ENCODE peak calls at places on chromosome 14, in nine cellular contexts. M is A549, L is IMR-90, K is heart left ventricle, T is GM12892, R is Peyer's patch, B is transverse colon, J is stomach, U is NB4. W is an unnamed sample.
A peak's percentile ranks its signal among the peaks of the same experiment; 100 is the strongest.

GRCh38 chr14:93120522-93120921 is 4.8 kb upstream of the ITPK1 start:
- DNase-seq in M (no peak), L (no peak), K (no peak), T (no peak), R (no peak), B (no peak), J (no peak), U (peak; percentile 76), W (no peak)

GRCh38 chr14:24806061-24806678 is 172.2 kb upstream of the GZMB start:
- DNase-seq in M (peak; percentile 17), L (peak; percentile 45), K (peak; percentile 62), T (peak; percentile 19), R (peak; percentile 77), B (peak; percentile 89), J (peak; percentile 85), U (peak; percentile 51), W (peak; percentile 81)

GRCh38 chr14:40987481-40987880 is 619.2 kb upstream of the LRFN5 start:
- DNase-seq in M (no peak), L (no peak), K (no peak), T (no peak), R (no peak), B (no peak), J (no peak), U (no peak), W (no peak)

GRCh38 chr14:61438860-61439765 is 117.7 kb downstream of the PRKCH start:
- DNase-seq in M (peak; percentile 74), L (peak; percentile 57), K (no peak), T (no peak), R (no peak), B (peak; percentile 36), J (peak; percentile 61), U (peak; percentile 66), W (peak; percentile 67)

GRCh38 chr14:72582582-72582981 is 311.3 kb downstream of the DPF3 start:
- DNase-seq in M (no peak), L (no peak), K (no peak), T (no peak), R (no peak), B (no peak), J (no peak), U (no peak), W (no peak)

GRCh38 chr14:83172363-83172762 is 1638.7 kb upstream of the SEL1L start:
- DNase-seq in M (no peak), L (peak; percentile 89), K (no peak), T (no peak), R (no peak), B (no peak), J (no peak), U (no peak), W (no peak)

GRCh38 chr14:60951781-60952435 is 29.0 kb downstream of the TRMT5 start:
- DNase-seq in M (no peak), L (no peak), K (no peak), T (no peak), R (no peak), B (no peak), J (no peak), U (no peak), W (no peak)

GRCh38 chr14:77615231-77616132 is 955 bp downstream of the SPTLC2 start:
- DNase-seq in M (no peak), L (peak; percentile 56), K (no peak), T (no peak), R (no peak), B (peak; percentile 26), J (no peak), U (peak; percentile 53), W (no peak)

GRCh38 chr14:85190251-85190650 is 339.7 kb upstream of the FLRT2 start:
- DNase-seq in M (no peak), L (no peak), K (no peak), T (no peak), R (no peak), B (no peak), J (no peak), U (no peak), W (no peak)

GRCh38 chr14:93592786-93593185 is 162.0 kb downstream of the UNC79 start:
- DNase-seq in M (no peak), L (no peak), K (no peak), T (no peak), R (no peak), B (no peak), J (no peak), U (no peak), W (no peak)

GRCh38 chr14:76770521-76771431 is 9.5 kb downstream of the VASH1 start:
- DNase-seq in M (no peak), L (no peak), K (no peak), T (no peak), R (no peak), B (no peak), J (no peak), U (no peak), W (no peak)

GRCh38 chr14:56813143-56813551 is 2.9 kb upstream of the OTX2 start:
- DNase-seq in M (no peak), L (no peak), K (no peak), T (no peak), R (no peak), B (no peak), J (no peak), U (no peak), W (no peak)
- TF ChIP-seq POLR2A in M (no peak), L (no peak), K (no peak), T (no peak), R (no peak), B (no peak), J (no peak), U (no peak), W (no peak)

GRCh38 chr14:31207287-31207745 is 277 bp downstream of the HECTD1 start:
- DNase-seq in M (no peak), L (no peak), K (no peak), T (no peak), R (no peak), B (no peak), J (no peak), U (no peak), W (no peak)
- TF ChIP-seq POLR2A in M (no peak), L (peak; percentile 56), K (no peak), T (no peak), R (no peak), B (no peak), J (no peak), U (no peak), W (no peak)

GRCh38 chr14:103121846-103122577 is 1.2 kb upstream of the TNFAIP2 start:
- DNase-seq in M (peak; percentile 83), L (peak; percentile 53), K (peak; percentile 87), T (no peak), R (peak; percentile 78), B (peak; percentile 77), J (peak; percentile 81), U (peak; percentile 94), W (peak; percentile 84)
- TF ChIP-seq POLR2A in M (peak; percentile 26), L (no peak), K (no peak), T (no peak), R (no peak), B (no peak), J (no peak), U (no peak), W (no peak)

GRCh38 chr14:65411656-65412188 is 808 bp upstream of the FUT8 start:
- DNase-seq in M (peak; percentile 87), L (peak; percentile 91), K (peak; percentile 95), T (peak; percentile 50), R (peak; percentile 96), B (peak; percentile 93), J (peak; percentile 94), U (peak; percentile 89), W (peak; percentile 95)
- TF ChIP-seq POLR2A in M (peak; percentile 86), L (no peak), K (no peak), T (peak; percentile 19), R (peak; percentile 85), B (peak; percentile 69), J (no peak), U (peak; percentile 57), W (peak; percentile 25)

DNA sequence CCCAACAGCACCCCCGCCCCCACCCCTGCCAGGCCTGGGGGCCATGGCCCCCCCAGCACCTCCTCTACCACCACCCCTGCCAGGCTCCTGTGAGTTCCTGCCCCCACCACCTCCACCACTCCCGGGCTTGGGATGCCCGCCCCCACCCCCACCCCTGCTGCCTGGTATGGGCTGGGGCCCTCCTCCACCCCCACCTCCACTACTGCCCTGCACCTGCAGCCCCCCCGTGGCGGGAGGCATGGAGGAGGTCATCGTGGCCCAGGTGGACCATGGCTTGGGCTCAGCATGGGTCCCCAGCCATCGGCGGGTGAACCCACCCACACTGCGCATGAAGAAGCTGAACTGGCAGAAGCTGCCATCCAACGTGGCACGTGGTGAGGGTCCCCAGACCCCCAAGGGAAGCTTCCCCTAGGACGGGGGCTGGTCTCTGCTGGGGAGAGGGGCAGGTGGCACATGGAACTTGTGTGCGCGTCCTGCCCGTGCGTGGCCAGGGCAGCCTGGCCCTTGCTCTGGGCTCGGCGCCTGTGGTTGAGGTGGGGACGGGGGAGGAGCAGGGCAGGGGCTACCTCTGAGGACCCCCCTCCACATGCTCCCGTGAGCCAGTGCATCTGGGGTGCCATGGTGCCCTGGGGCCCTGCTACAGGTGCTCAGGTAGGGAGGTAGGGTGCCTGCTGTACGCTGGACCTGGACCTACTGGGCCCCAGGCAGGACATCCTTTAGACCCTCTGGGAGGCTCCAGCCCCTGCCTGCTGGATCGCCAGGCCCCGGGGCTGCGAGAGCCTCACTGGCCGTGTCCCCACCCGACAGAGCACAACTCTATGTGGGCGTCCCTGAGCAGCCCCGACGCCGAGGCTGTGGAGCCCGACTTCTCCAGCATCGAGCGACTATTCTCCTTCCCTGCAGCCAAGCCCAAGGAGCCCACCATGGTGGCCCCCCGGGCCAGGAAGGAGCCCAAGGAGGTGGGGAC is 16.1 kb upstream of the ADSS1 start:
- DNase-seq in M (no peak), L (no peak), K (no peak), T (no peak), R (no peak), B (no peak), J (no peak), U (no peak), W (no peak)
- TF ChIP-seq POLR2A in M (no peak), L (no peak), K (no peak), T (no peak), R (no peak), B (no peak), J (no peak), U (no peak), W (no peak)

DNA sequence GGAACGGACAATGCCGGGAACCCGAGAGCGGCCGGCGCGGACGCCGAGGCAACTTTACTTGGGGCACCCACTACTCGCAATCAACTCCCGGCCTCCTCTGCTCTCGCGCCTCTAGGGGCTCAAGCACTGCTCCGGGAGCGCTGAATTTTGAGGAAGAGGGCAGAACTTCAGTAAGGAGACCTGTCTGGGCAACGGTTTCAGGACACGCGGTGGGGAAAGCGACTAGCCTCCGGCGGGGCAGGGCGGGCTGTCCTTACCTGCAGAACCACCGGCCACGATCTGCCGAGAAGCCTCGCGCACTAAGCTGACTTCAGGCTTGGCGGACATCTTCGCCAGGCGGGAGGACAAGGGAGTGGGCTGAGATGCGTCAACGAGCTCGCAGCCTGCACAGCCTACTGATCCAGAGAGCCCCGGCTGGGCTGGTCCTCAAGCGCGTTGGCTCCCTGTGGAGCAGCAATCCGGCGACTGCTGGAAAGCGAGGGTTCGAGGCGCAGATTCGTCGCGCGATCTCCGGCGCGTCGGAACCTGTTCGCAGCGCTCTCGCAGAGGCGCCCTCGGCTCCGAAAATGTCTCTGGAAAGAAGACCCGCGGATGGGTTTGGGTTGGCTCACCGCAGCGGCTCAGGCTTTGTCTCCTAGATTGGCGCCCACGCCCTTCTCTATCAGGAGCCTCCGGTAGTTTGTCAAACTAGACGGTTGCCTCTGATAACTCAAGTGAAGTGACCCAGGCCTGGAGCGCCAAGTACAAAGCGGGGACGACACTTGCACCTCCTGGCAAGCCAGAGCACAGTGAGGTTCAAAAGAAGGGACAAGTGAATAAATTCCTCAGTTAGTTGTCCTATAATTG is at the start of gene SLC25A21:
- DNase-seq in M (peak; percentile 90), L (peak; percentile 82), K (peak; percentile 70), T (no peak), R (peak; percentile 77), B (peak; percentile 68), J (peak; percentile 77), U (no peak), W (peak; percentile 77)
- TF ChIP-seq POLR2A in M (peak; percentile 84), L (peak; percentile 76), K (no peak), T (no peak), R (no peak), B (peak; percentile 30), J (no peak), U (no peak), W (peak; percentile 39)

GRCh38 chr14:104705340-104706047 is 16.1 kb downstream of the INF2 start:
- DNase-seq in M (no peak), L (peak; percentile 19), K (no peak), T (no peak), R (no peak), B (no peak), J (no peak), U (no peak), W (no peak)
- TF ChIP-seq POLR2A in M (no peak), L (no peak), K (no peak), T (no peak), R (no peak), B (no peak), J (no peak), U (no peak), W (no peak)